ENCODE peak calls at places on chromosomes 6 and 20, in nine cellular contexts. One of them, this sample, is unnamed.
A peak's percentile ranks its signal among the peaks of the same experiment; 100 is the strongest.

GRCh38 chr6:14857501-14857900 is 388.4 kb upstream of the JARID2 start:
- DNase-seq in lower lobe of right lung: peak; percentile 59
- DNase-seq in brain microvascular endothelial cell: no peak
- DNase-seq in HepG2: no peak
- DNase-seq in dorsolateral prefrontal cortex: no peak
- DNase-seq in transverse colon: peak; percentile 24
- DNase-seq in RWPE1: no peak
- DNase-seq in GM10248: peak; percentile 44
- DNase-seq in Peyer's patch: peak; percentile 68
- DNase-seq in this sample: peak; percentile 46

GRCh38 chr6:10862361-10862760 is 19.5 kb downstream of the GCM2 start:
- DNase-seq in lower lobe of right lung: no peak
- DNase-seq in brain microvascular endothelial cell: no peak
- DNase-seq in HepG2: no peak
- DNase-seq in dorsolateral prefrontal cortex: no peak
- DNase-seq in transverse colon: no peak
- DNase-seq in RWPE1: no peak
- DNase-seq in GM10248: no peak
- DNase-seq in Peyer's patch: no peak
- DNase-seq in this sample: no peak

GRCh38 chr6:134436950-134437349 is 119.0 kb upstream of the SGK1 start:
- DNase-seq in lower lobe of right lung: no peak
- DNase-seq in brain microvascular endothelial cell: no peak
- DNase-seq in HepG2: no peak
- DNase-seq in dorsolateral prefrontal cortex: no peak
- DNase-seq in transverse colon: no peak
- DNase-seq in RWPE1: no peak
- DNase-seq in GM10248: no peak
- DNase-seq in Peyer's patch: no peak
- DNase-seq in this sample: no peak

GRCh38 chr6:41073968-41074691 is 1.4 kb downstream of the NFYA start:
- DNase-seq in lower lobe of right lung: no peak
- DNase-seq in brain microvascular endothelial cell: peak; percentile 3
- DNase-seq in HepG2: no peak
- DNase-seq in dorsolateral prefrontal cortex: no peak
- DNase-seq in transverse colon: no peak
- DNase-seq in RWPE1: peak; percentile 5
- DNase-seq in GM10248: no peak
- DNase-seq in Peyer's patch: no peak
- DNase-seq in this sample: no peak

GRCh38 chr20:11274137-11274536 is 600.3 kb upstream of the JAG1 start:
- DNase-seq in lower lobe of right lung: no peak
- DNase-seq in brain microvascular endothelial cell: peak; percentile 74
- DNase-seq in HepG2: peak; percentile 75
- DNase-seq in dorsolateral prefrontal cortex: no peak
- DNase-seq in transverse colon: no peak
- DNase-seq in RWPE1: peak; percentile 73
- DNase-seq in GM10248: peak; percentile 50
- DNase-seq in Peyer's patch: no peak
- DNase-seq in this sample: no peak

GRCh38 chr6:168037242-168037641 is 39.8 kb downstream of the KIF25 start:
- DNase-seq in lower lobe of right lung: no peak
- DNase-seq in brain microvascular endothelial cell: no peak
- DNase-seq in HepG2: peak; percentile 28
- DNase-seq in dorsolateral prefrontal cortex: peak; percentile 22
- DNase-seq in transverse colon: no peak
- DNase-seq in RWPE1: no peak
- DNase-seq in GM10248: no peak
- DNase-seq in Peyer's patch: no peak
- DNase-seq in this sample: no peak

GRCh38 chr6:42140756-42141602 is 1.4 kb downstream of the C6orf132 start:
- DNase-seq in lower lobe of right lung: no peak
- DNase-seq in brain microvascular endothelial cell: no peak
- DNase-seq in HepG2: no peak
- DNase-seq in dorsolateral prefrontal cortex: no peak
- DNase-seq in transverse colon: no peak
- DNase-seq in RWPE1: peak; percentile 26
- DNase-seq in GM10248: no peak
- DNase-seq in Peyer's patch: no peak
- DNase-seq in this sample: no peak

GRCh38 chr6:119077643-119078448 is 618 bp downstream of the FAM184A start:
- DNase-seq in lower lobe of right lung: peak; percentile 67
- DNase-seq in brain microvascular endothelial cell: no peak
- DNase-seq in HepG2: peak; percentile 32
- DNase-seq in dorsolateral prefrontal cortex: peak; percentile 51
- DNase-seq in transverse colon: peak; percentile 38
- DNase-seq in RWPE1: peak; percentile 36
- DNase-seq in GM10248: peak; percentile 30
- DNase-seq in Peyer's patch: peak; percentile 37
- DNase-seq in this sample: peak; percentile 27

GRCh38 chr6:50276771-50277261 is 227.1 kb upstream of the DEFB112 start:
- DNase-seq in lower lobe of right lung: no peak
- DNase-seq in brain microvascular endothelial cell: no peak
- DNase-seq in HepG2: no peak
- DNase-seq in dorsolateral prefrontal cortex: no peak
- DNase-seq in transverse colon: no peak
- DNase-seq in RWPE1: no peak
- DNase-seq in GM10248: no peak
- DNase-seq in Peyer's patch: no peak
- DNase-seq in this sample: no peak

GRCh38 chr6:142322504-142323198 is 20.8 kb downstream of the ADGRG6 start:
- DNase-seq in lower lobe of right lung: no peak
- DNase-seq in brain microvascular endothelial cell: no peak
- DNase-seq in HepG2: no peak
- DNase-seq in dorsolateral prefrontal cortex: no peak
- DNase-seq in transverse colon: no peak
- DNase-seq in RWPE1: no peak
- DNase-seq in GM10248: no peak
- DNase-seq in Peyer's patch: no peak
- DNase-seq in this sample: no peak

GRCh38 chr6:56154076-56154475 is 93.3 kb downstream of the COL21A1 start:
- DNase-seq in lower lobe of right lung: no peak
- DNase-seq in brain microvascular endothelial cell: no peak
- DNase-seq in HepG2: no peak
- DNase-seq in dorsolateral prefrontal cortex: no peak
- DNase-seq in transverse colon: no peak
- DNase-seq in RWPE1: no peak
- DNase-seq in GM10248: no peak
- DNase-seq in Peyer's patch: no peak
- DNase-seq in this sample: no peak

GRCh38 chr6:11356404-11357155 is 124.1 kb upstream of the NEDD9 start:
- DNase-seq in lower lobe of right lung: no peak
- DNase-seq in brain microvascular endothelial cell: no peak
- DNase-seq in HepG2: no peak
- DNase-seq in dorsolateral prefrontal cortex: no peak
- DNase-seq in transverse colon: peak; percentile 46
- DNase-seq in RWPE1: peak; percentile 30
- DNase-seq in GM10248: no peak
- DNase-seq in Peyer's patch: no peak
- DNase-seq in this sample: no peak

GRCh38 chr20:53643031-53643832 is 49.6 kb upstream of the ZNF217 start:
- DNase-seq in lower lobe of right lung: peak; percentile 59
- DNase-seq in brain microvascular endothelial cell: peak; percentile 77
- DNase-seq in HepG2: no peak
- DNase-seq in dorsolateral prefrontal cortex: no peak
- DNase-seq in transverse colon: peak; percentile 74
- DNase-seq in RWPE1: peak; percentile 95
- DNase-seq in GM10248: peak; percentile 79
- DNase-seq in Peyer's patch: peak; percentile 75
- DNase-seq in this sample: no peak

GRCh38 chr6:73180718-73181619 is 44.3 kb downstream of the KHDC1L start:
- DNase-seq in lower lobe of right lung: no peak
- DNase-seq in brain microvascular endothelial cell: peak; percentile 70
- DNase-seq in HepG2: peak; percentile 39
- DNase-seq in dorsolateral prefrontal cortex: peak; percentile 54
- DNase-seq in transverse colon: no peak
- DNase-seq in RWPE1: peak; percentile 62
- DNase-seq in GM10248: peak; percentile 56
- DNase-seq in Peyer's patch: peak; percentile 39
- DNase-seq in this sample: no peak

GRCh38 chr20:4216142-4216735 is 200.9 kb upstream of the RNF24 start:
- DNase-seq in lower lobe of right lung: no peak
- DNase-seq in brain microvascular endothelial cell: no peak
- DNase-seq in HepG2: no peak
- DNase-seq in dorsolateral prefrontal cortex: no peak
- DNase-seq in transverse colon: no peak
- DNase-seq in RWPE1: no peak
- DNase-seq in GM10248: no peak
- DNase-seq in Peyer's patch: no peak
- DNase-seq in this sample: no peak

GRCh38 chr20:34473262-34473883 is 42.8 kb upstream of the DYNLRB1 start:
- DNase-seq in lower lobe of right lung: no peak
- DNase-seq in brain microvascular endothelial cell: peak; percentile 43
- DNase-seq in HepG2: peak; percentile 72
- DNase-seq in dorsolateral prefrontal cortex: peak; percentile 65
- DNase-seq in transverse colon: peak; percentile 45
- DNase-seq in RWPE1: peak; percentile 31
- DNase-seq in GM10248: peak; percentile 50
- DNase-seq in Peyer's patch: no peak
- DNase-seq in this sample: no peak

GRCh38 chr6:35259946-35260626 is 551 bp downstream of the ZNF76 start:
- DNase-seq in lower lobe of right lung: peak; percentile 83
- DNase-seq in brain microvascular endothelial cell: no peak
- DNase-seq in HepG2: peak; percentile 79
- DNase-seq in dorsolateral prefrontal cortex: no peak
- DNase-seq in transverse colon: peak; percentile 80
- DNase-seq in RWPE1: peak; percentile 86
- DNase-seq in GM10248: peak; percentile 86
- DNase-seq in Peyer's patch: peak; percentile 77
- DNase-seq in this sample: peak; percentile 68

GRCh38 chr6:4668271-4669179 is 107.7 kb upstream of the CDYL start:
- DNase-seq in lower lobe of right lung: no peak
- DNase-seq in brain microvascular endothelial cell: peak; percentile 66
- DNase-seq in HepG2: no peak
- DNase-seq in dorsolateral prefrontal cortex: no peak
- DNase-seq in transverse colon: no peak
- DNase-seq in RWPE1: no peak
- DNase-seq in GM10248: no peak
- DNase-seq in Peyer's patch: no peak
- DNase-seq in this sample: no peak

GRCh38 chr6:105793132-105793531 is 293.0 kb upstream of the PRDM1 start:
- DNase-seq in lower lobe of right lung: no peak
- DNase-seq in brain microvascular endothelial cell: no peak
- DNase-seq in HepG2: no peak
- DNase-seq in dorsolateral prefrontal cortex: no peak
- DNase-seq in transverse colon: peak; percentile 22
- DNase-seq in RWPE1: no peak
- DNase-seq in GM10248: no peak
- DNase-seq in Peyer's patch: peak; percentile 26
- DNase-seq in this sample: no peak
- TF ChIP-seq CTCF in lower lobe of right lung: peak; percentile 25
- TF ChIP-seq CTCF in brain microvascular endothelial cell: peak; percentile 29
- TF ChIP-seq CTCF in HepG2: no peak
- TF ChIP-seq CTCF in dorsolateral prefrontal cortex: no peak
- TF ChIP-seq CTCF in transverse colon: no peak
- TF ChIP-seq CTCF in RWPE1: no peak
- TF ChIP-seq CTCF in GM10248: no peak
- TF ChIP-seq CTCF in Peyer's patch: peak; percentile 26
- TF ChIP-seq CTCF in this sample: no peak

DNA sequence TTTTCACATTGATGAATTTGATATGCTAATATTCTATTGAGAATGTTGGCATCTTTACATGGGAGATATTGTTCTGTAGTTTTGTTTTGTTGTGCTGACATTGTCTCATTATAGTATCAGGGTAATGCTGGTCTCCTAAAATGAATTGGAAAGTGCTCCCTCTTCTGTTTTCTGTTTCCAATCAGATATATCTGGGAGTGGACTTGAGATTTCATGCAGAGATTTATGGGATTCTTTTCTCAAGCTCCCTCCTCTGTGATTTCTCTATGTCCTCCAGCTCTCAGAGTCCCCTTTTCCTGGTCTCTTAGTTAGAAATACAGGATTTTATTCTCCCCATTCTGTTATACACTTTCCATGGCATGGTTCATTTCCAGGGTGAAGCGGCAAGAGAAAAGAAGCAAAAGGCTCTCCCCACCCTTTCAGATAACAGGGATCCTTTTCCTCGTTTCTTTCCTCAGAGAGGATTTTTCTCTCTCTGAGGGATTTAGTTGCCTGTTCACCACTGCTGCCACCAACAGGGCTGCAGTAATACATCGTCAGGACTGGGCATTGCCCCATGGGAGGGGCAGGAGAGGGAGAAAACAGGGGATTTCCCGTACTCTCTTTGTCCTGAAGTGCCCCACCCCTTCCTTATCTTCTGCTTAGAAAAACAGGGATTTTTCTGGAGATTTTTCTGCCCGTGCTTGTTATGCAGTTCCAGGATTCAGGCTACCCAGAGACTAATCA is 59.3 kb upstream of the STMND1 start:
- DNase-seq in lower lobe of right lung: no peak
- DNase-seq in brain microvascular endothelial cell: peak; percentile 48
- DNase-seq in HepG2: peak; percentile 20
- DNase-seq in dorsolateral prefrontal cortex: peak; percentile 58
- DNase-seq in transverse colon: peak; percentile 66
- DNase-seq in RWPE1: peak; percentile 59
- DNase-seq in GM10248: no peak
- DNase-seq in Peyer's patch: no peak
- DNase-seq in this sample: no peak
- TF ChIP-seq CTCF in lower lobe of right lung: no peak
- TF ChIP-seq CTCF in brain microvascular endothelial cell: peak; percentile 57
- TF ChIP-seq CTCF in HepG2: peak; percentile 48
- TF ChIP-seq CTCF in dorsolateral prefrontal cortex: peak; percentile 46
- TF ChIP-seq CTCF in transverse colon: no peak
- TF ChIP-seq CTCF in RWPE1: peak; percentile 53
- TF ChIP-seq CTCF in GM10248: no peak
- TF ChIP-seq CTCF in Peyer's patch: no peak
- TF ChIP-seq CTCF in this sample: no peak

DNA sequence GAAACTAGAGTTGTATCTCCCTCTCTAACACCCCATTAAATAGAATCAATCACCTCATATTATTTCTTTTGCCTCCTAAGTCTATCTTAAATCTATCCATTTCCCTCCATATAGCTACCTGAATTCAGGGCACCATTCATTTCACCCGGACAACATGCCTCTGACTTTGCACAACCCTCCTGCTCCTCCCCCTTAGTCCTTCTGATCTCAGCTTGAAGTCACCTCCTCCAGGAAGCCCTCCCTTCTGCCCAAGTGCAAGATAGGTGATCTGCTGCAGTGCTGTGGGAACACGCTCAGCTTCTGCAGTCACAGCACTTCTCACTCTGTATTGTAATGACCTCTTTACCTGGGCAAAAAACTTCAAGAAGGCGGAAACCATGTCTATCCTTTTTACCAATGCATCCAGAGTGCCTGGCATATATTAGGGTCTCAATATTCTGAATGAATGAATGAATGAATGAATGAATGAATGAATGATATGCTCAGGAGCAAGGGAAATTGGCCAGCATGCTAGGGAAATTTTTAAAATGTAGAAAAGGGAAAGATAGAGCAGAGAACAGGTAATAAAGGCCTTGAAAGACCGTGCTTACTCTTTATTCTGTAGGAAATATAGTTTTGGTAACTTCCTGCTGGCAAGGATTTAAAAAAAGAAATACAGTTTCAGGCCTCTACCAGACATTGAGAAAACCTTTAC is 41.7 kb downstream of the MBOAT1 start:
- DNase-seq in lower lobe of right lung: no peak
- DNase-seq in brain microvascular endothelial cell: no peak
- DNase-seq in HepG2: no peak
- DNase-seq in dorsolateral prefrontal cortex: no peak
- DNase-seq in transverse colon: no peak
- DNase-seq in RWPE1: no peak
- DNase-seq in GM10248: no peak
- DNase-seq in Peyer's patch: no peak
- DNase-seq in this sample: no peak
- TF ChIP-seq CTCF in lower lobe of right lung: no peak
- TF ChIP-seq CTCF in brain microvascular endothelial cell: no peak
- TF ChIP-seq CTCF in HepG2: no peak
- TF ChIP-seq CTCF in dorsolateral prefrontal cortex: no peak
- TF ChIP-seq CTCF in transverse colon: no peak
- TF ChIP-seq CTCF in RWPE1: no peak
- TF ChIP-seq CTCF in GM10248: no peak
- TF ChIP-seq CTCF in Peyer's patch: no peak
- TF ChIP-seq CTCF in this sample: no peak

GRCh38 chr6:38805127-38805655 is 90.1 kb downstream of the DNAH8 start:
- DNase-seq in lower lobe of right lung: no peak
- DNase-seq in brain microvascular endothelial cell: no peak
- DNase-seq in HepG2: no peak
- DNase-seq in dorsolateral prefrontal cortex: no peak
- DNase-seq in transverse colon: no peak
- DNase-seq in RWPE1: no peak
- DNase-seq in GM10248: no peak
- DNase-seq in Peyer's patch: no peak
- DNase-seq in this sample: no peak
- TF ChIP-seq CTCF in lower lobe of right lung: no peak
- TF ChIP-seq CTCF in brain microvascular endothelial cell: no peak
- TF ChIP-seq CTCF in HepG2: no peak
- TF ChIP-seq CTCF in dorsolateral prefrontal cortex: no peak
- TF ChIP-seq CTCF in transverse colon: no peak
- TF ChIP-seq CTCF in RWPE1: no peak
- TF ChIP-seq CTCF in GM10248: no peak
- TF ChIP-seq CTCF in Peyer's patch: no peak
- TF ChIP-seq CTCF in this sample: no peak

This sample was measured in activated B cell treated with CpG ODN at 0.5 μM for 24 hours.